ENCODE peak calls at places on chromosome 19, in six cellular contexts. X, B, M, H, V and T are unnamed samples.

GRCh38 chr19:35718345-35719041 is 690 bp downstream of the KMT2B start:
- DNase-seq in X (no peak), B (peak), M (no peak), H (peak), V (peak), T (peak)

GRCh38 chr19:4690362-4690761 is 20.2 kb upstream of the MYDGF start:
- DNase-seq in X (no peak), B (no peak), M (no peak), H (no peak), V (no peak), T (no peak)

GRCh38 chr19:13102416-13102665 is 317 bp downstream of the LYL1 start:
- DNase-seq in X (no peak), B (no peak), M (no peak), H (no peak), V (no peak), T (no peak)

GRCh38 chr19:8256276-8257051 is 47.3 kb downstream of the CERS4 start:
- DNase-seq in X (no peak), B (no peak), M (no peak), H (no peak), V (no peak), T (no peak)

GRCh38 chr19:13841339-13842293 is 35.3 kb upstream of the NANOS3 start:
- DNase-seq in X (no peak), B (peak), M (peak), H (peak), V (peak), T (peak)

GRCh38 chr19:33125929-33126388 is 6.0 kb upstream of the WDR88 start:
- DNase-seq in X (peak), B (peak), M (no peak), H (peak), V (peak), T (peak)

GRCh38 chr19:10217085-10217484 is 14.0 kb downstream of the S1PR2 start:
- DNase-seq in X (no peak), B (no peak), M (no peak), H (no peak), V (peak), T (no peak)

GRCh38 chr19:14363203-14364097 is 17.8 kb upstream of the ADGRE5 start:
- DNase-seq in X (no peak), B (peak), M (peak), H (peak), V (peak), T (no peak)

GRCh38 chr19:14505488-14506239 is 9.7 kb upstream of the GIPC1 start:
- DNase-seq in X (no peak), B (peak), M (peak), H (no peak), V (peak), T (peak)

GRCh38 chr19:19110410-19111137 is 27.7 kb downstream of the TMEM161A start:
- DNase-seq in X (no peak), B (no peak), M (no peak), H (no peak), V (peak), T (peak)

GRCh38 chr19:57613941-57614743 is at the start of gene ZNF134:
- DNase-seq in X (peak), B (peak), M (peak), H (peak), V (peak), T (peak)
- TF ChIP-seq POLR2A in X (peak), B (no peak), M (no peak), H (peak), V (peak), T (peak)

GRCh38 chr19:50025022-50025793 is at the start of gene VRK3:
- DNase-seq in X (peak), B (peak), M (peak), H (peak), V (peak), T (peak)
- TF ChIP-seq POLR2A in X (peak), B (no peak), M (peak), H (peak), V (peak), T (peak)

GRCh38 chr19:41505105-41505504 is 62.1 kb downstream of the ERICH4 start:
- DNase-seq in X (no peak), B (no peak), M (no peak), H (no peak), V (no peak), T (no peak)
- TF ChIP-seq POLR2A in X (no peak), B (no peak), M (no peak), H (no peak), V (no peak), T (no peak)

GRCh38 chr19:46860125-46860845 is 512 bp upstream of the ARHGAP35 start:
- DNase-seq in X (peak), B (peak), M (peak), H (peak), V (peak), T (peak)

GRCh38 chr19:46859637-46860124 is 1.1 kb upstream of the ARHGAP35 start:
- DNase-seq in X (no peak), B (peak), M (no peak), H (peak), V (peak), T (no peak)

GRCh38 chr19:46861691-46862503 is 1.1 kb downstream of the ARHGAP35 start:
- DNase-seq in X (no peak), B (peak), M (no peak), H (no peak), V (no peak), T (peak)

GRCh38 chr19:46862504-46862835 is 1.7 kb downstream of the ARHGAP35 start:
- DNase-seq in X (no peak), B (no peak), M (no peak), H (no peak), V (no peak), T (peak)

GRCh38 chr19:46860846-46861690 is at the start of gene ARHGAP35:
- DNase-seq in X (no peak), B (no peak), M (no peak), H (peak), V (no peak), T (peak)
- TF ChIP-seq POLR2A in X (no peak), B (no peak), M (no peak), H (peak), V (no peak), T (no peak)

GRCh38 chr19:55005684-55006488 is 32.2 kb downstream of the GP6 start:
- DNase-seq in X (peak), B (no peak), M (no peak), H (no peak), V (peak), T (peak)
- TF ChIP-seq POLR2A in X (peak), B (no peak), M (no peak), H (no peak), V (peak), T (peak)

DNA sequence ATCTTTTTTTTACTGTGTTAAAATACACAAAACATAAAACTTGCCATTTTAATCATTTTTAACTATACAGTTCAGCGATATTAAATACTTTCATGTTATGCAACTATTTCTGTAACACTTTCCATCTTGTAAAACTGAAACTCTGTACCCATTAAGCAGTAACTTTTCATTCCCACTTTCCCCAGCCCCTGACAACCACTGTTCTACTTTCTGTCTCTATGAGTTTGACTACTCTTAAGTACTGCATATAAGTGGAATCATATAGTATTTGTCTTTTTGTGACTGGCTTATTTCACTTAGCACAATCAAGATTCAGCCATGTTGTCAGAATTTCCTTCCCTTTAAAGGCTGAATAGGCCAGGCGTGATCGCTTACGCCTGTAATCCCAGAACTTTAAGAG is 56.2 kb downstream of the ARHGAP35 start:
- DNase-seq in X (peak), B (no peak), M (no peak), H (no peak), V (no peak), T (no peak)
- TF ChIP-seq POLR2A in X (no peak), B (no peak), M (no peak), H (no peak), V (no peak), T (no peak)

GRCh38 chr19:2167896-2168618 is 4.3 kb downstream of the DOT1L start:
- DNase-seq in X (peak), B (peak), M (no peak), H (peak), V (peak), T (peak)

GRCh38 chr19:2168619-2169424 is 5.1 kb downstream of the DOT1L start:
- DNase-seq in X (peak), B (peak), M (peak), H (peak), V (peak), T (peak)

GRCh38 chr19:2170219-2170618 is 6.5 kb downstream of the DOT1L start:
- DNase-seq in X (no peak), B (no peak), M (no peak), H (no peak), V (no peak), T (no peak)

GRCh38 chr19:2164020-2164988 is 571 bp downstream of the DOT1L start:
- DNase-seq in X (no peak), B (no peak), M (peak), H (no peak), V (no peak), T (peak)

GRCh38 chr19:2166741-2167738 is 3.3 kb downstream of the DOT1L start:
- DNase-seq in X (no peak), B (peak), M (peak), H (peak), V (peak), T (no peak)
- TF ChIP-seq POLR2A in X (peak), B (no peak), M (no peak), H (no peak), V (no peak), T (no peak)

DNA sequence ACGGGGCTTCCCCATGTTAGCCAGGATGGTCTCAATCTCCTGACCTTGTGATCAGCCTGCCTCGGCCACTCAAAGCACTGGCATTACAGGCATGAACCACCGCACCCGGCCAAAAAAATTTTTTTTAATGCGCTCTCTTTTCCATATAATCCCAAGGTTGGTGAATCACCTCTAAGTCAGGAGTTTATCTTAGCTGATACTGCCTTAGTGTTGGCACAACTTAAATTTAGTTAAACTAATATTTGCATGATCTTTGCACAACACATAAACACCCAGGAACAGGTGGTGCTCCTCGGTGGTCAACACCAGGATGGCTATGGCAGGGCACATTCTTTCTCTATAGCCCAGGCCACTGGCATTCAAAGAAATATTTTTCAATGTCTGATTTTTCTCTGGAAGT is 24.1 kb upstream of the PSG7 start:
- DNase-seq in X (no peak), B (no peak), M (no peak), H (no peak), V (no peak), T (no peak)
- TF ChIP-seq POLR2A in X (no peak), B (no peak), M (no peak), H (no peak), V (no peak), T (no peak)

GRCh38 chr19:6091771-6092291 is 18.5 kb downstream of the RFX2 start:
- DNase-seq in X (no peak), B (no peak), M (no peak), H (no peak), V (no peak), T (no peak)

GRCh38 chr19:6095760-6096159 is 14.5 kb downstream of the RFX2 start:
- DNase-seq in X (no peak), B (no peak), M (no peak), H (no peak), V (no peak), T (peak)

GRCh38 chr19:6088677-6089063 is 21.6 kb downstream of the RFX2 start:
- DNase-seq in X (no peak), B (no peak), M (no peak), H (no peak), V (no peak), T (no peak)

GRCh38 chr19:6090634-6091033 is 19.7 kb downstream of the RFX2 start:
- DNase-seq in X (no peak), B (no peak), M (no peak), H (no peak), V (no peak), T (no peak)

GRCh38 chr19:6092329-6093286 is 17.7 kb downstream of the RFX2 start:
- DNase-seq in X (no peak), B (peak), M (peak), H (peak), V (peak), T (no peak)
- TF ChIP-seq POLR2A in X (no peak), B (no peak), M (no peak), H (no peak), V (no peak), T (no peak)

GRCh38 chr19:52366414-52366824 is 3.3 kb upstream of the ZNF880 start:
- DNase-seq in X (no peak), B (no peak), M (no peak), H (no peak), V (no peak), T (no peak)

GRCh38 chr19:52370341-52370710 is 603 bp downstream of the ZNF880 start:
- DNase-seq in X (no peak), B (no peak), M (no peak), H (no peak), V (no peak), T (no peak)

GRCh38 chr19:52369463-52370340 is at the start of gene ZNF880:
- DNase-seq in X (peak), B (peak), M (peak), H (peak), V (peak), T (peak)
- TF ChIP-seq POLR2A in X (peak), B (no peak), M (peak), H (peak), V (no peak), T (no peak)